ENCODE peak calls at places on chromosomes 3 and 15, in nine cellular contexts. W is SJSA1; J is aorta; L is CD4-positive, alpha-beta memory T cell; N is upper lobe of left lung; U is fibroblast of lung; H is adipocyte; V is stomach; X is NT2/D1. I is an unnamed sample. For H3K9me3 and H3K36me3, the result is how much of the 10 kb centered on the place peaks cover.

GRCh38 chr3:50567386-50568182 is at the start of gene C3orf18:
- DNase-seq in W (peak), J (peak), L (peak), N (peak), U (peak), H (peak), V (peak), X (peak), I (peak)

GRCh38 chr3:99789322-99789721 is 28.3 kb upstream of the CMSS1 start:
- DNase-seq in W (peak), J (no peak), L (no peak), N (peak), U (peak), H (peak), V (no peak), X (no peak), I (peak)

GRCh38 chr15:88477126-88477525 is 9.6 kb downstream of the MRPS11 start:
- DNase-seq in W (no peak), J (no peak), L (no peak), N (no peak), U (no peak), H (no peak), V (no peak), X (no peak), I (no peak)

GRCh38 chr3:152037953-152038352 is 164.5 kb downstream of the SUCNR1 start:
- DNase-seq in W (no peak), J (no peak), L (no peak), N (no peak), U (no peak), H (no peak), V (no peak), X (no peak), I (no peak)

GRCh38 chr3:195221876-195222617 is 48.9 kb downstream of the XXYLT1 start:
- DNase-seq in W (no peak), J (no peak), L (no peak), N (peak), U (no peak), H (no peak), V (no peak), X (no peak), I (no peak)

GRCh38 chr15:65194826-65195541 is 9.8 kb upstream of the CLPX start:
- DNase-seq in W (no peak), J (no peak), L (no peak), N (no peak), U (peak), H (no peak), V (no peak), X (no peak), I (no peak)

GRCh38 chr3:140296796-140297352 is 361.9 kb downstream of the CLSTN2 start:
- DNase-seq in W (no peak), J (no peak), L (no peak), N (no peak), U (no peak), H (peak), V (no peak), X (no peak), I (peak)

GRCh38 chr3:42853739-42854302 is 21.9 kb downstream of the CYP8B1 start:
- DNase-seq in W (no peak), J (no peak), L (no peak), N (no peak), U (no peak), H (no peak), V (no peak), X (no peak), I (no peak)

GRCh38 chr3:100068758-100069345 is 45.4 kb downstream of the FILIP1L start:
- DNase-seq in W (peak), J (peak), L (peak), N (peak), U (peak), H (peak), V (peak), X (peak), I (peak)

GRCh38 chr3:66237551-66237950 is 16.8 kb downstream of the SLC25A26 start:
- DNase-seq in W (no peak), J (no peak), L (no peak), N (no peak), U (no peak), H (no peak), V (no peak), X (no peak), I (no peak)

GRCh38 chr15:41958002-41958420 is 14.3 kb downstream of the EHD4 start:
- DNase-seq in W (no peak), J (no peak), L (no peak), N (no peak), U (no peak), H (no peak), V (no peak), X (no peak), I (no peak)

GRCh38 chr3:122307288-122307687 is 17.8 kb upstream of the CSTA start:
- DNase-seq in W (no peak), J (no peak), L (no peak), N (no peak), U (no peak), H (no peak), V (no peak), X (no peak), I (no peak)

GRCh38 chr3:177811835-177812234 is 614.6 kb upstream of the TBL1XR1 start:
- DNase-seq in W (no peak), J (no peak), L (no peak), N (no peak), U (no peak), H (no peak), V (no peak), X (no peak), I (no peak)

GRCh38 chr3:152190636-152191183 is 78.0 kb upstream of the MBNL1 start:
- DNase-seq in W (no peak), J (no peak), L (no peak), N (no peak), U (no peak), H (no peak), V (no peak), X (no peak), I (no peak)

GRCh38 chr3:14126017-14126902 is 1.4 kb downstream of the TMEM43 start:
- DNase-seq in W (no peak), J (no peak), L (no peak), N (no peak), U (no peak), H (peak), V (no peak), X (no peak), I (no peak)

GRCh38 chr3:183698760-183699159 is 1.2 kb downstream of the YEATS2 start:
- DNase-seq in W (no peak), J (no peak), L (no peak), N (peak), U (peak), H (peak), V (no peak), X (no peak), I (peak)

GRCh38 chr3:36597422-36597821 is 166.9 kb downstream of the DCLK3 start:
- DNase-seq in W (no peak), J (no peak), L (no peak), N (no peak), U (no peak), H (peak), V (no peak), X (no peak), I (peak)

GRCh38 chr15:52143862-52144261 is 31.3 kb upstream of the BCL2L10 start:
- DNase-seq in W (peak), J (no peak), L (no peak), N (no peak), U (peak), H (peak), V (no peak), X (peak), I (peak)

GRCh38 chr3:100008081-100008698 is 106.1 kb downstream of the FILIP1L start:
- DNase-seq in W (no peak), J (no peak), L (no peak), N (no peak), U (no peak), H (no peak), V (no peak), X (no peak), I (no peak)

GRCh38 chr3:8524656-8525399 is 23.2 kb downstream of the LMCD1 start:
- DNase-seq in W (no peak), J (no peak), L (no peak), N (no peak), U (no peak), H (peak), V (no peak), X (no peak), I (no peak)

GRCh38 chr3:8525893-8526292 is 24.3 kb downstream of the LMCD1 start:
- DNase-seq in W (no peak), J (no peak), L (no peak), N (no peak), U (no peak), H (no peak), V (no peak), X (no peak), I (no peak)

GRCh38 chr3:8532251-8532831 is 30.7 kb downstream of the LMCD1 start:
- DNase-seq in W (no peak), J (no peak), L (no peak), N (no peak), U (peak), H (peak), V (no peak), X (no peak), I (no peak)

GRCh38 chr3:8529738-8530525 is 28.3 kb downstream of the LMCD1 start:
- DNase-seq in W (no peak), J (peak), L (no peak), N (no peak), U (peak), H (no peak), V (no peak), X (peak), I (peak)

GRCh38 chr3:8529197-8529637 is 27.6 kb downstream of the LMCD1 start:
- DNase-seq in W (peak), J (peak), L (no peak), N (no peak), U (peak), H (no peak), V (no peak), X (no peak), I (no peak)
- H3K4me3 ChIP-seq in W (no peak), J (no peak), L (no peak), N (no peak), U (no peak), H (peak), V (no peak), X (no peak), I (no peak)

GRCh38 chr15:25054943-25055342 is 100.2 kb downstream of the SNRPN start:
- DNase-seq in W (no peak), J (no peak), L (no peak), N (peak), U (no peak), H (no peak), V (no peak), X (no peak), I (no peak)

GRCh38 chr15:25055356-25056068 is 100.7 kb downstream of the SNRPN start:
- DNase-seq in W (no peak), J (no peak), L (no peak), N (peak), U (no peak), H (no peak), V (peak), X (no peak), I (no peak)

GRCh38 chr15:25058080-25058785 is 103.4 kb downstream of the SNRPN start:
- DNase-seq in W (no peak), J (no peak), L (no peak), N (peak), U (no peak), H (no peak), V (peak), X (no peak), I (no peak)

GRCh38 chr15:25057574-25057973 is 102.8 kb downstream of the SNRPN start:
- DNase-seq in W (no peak), J (no peak), L (no peak), N (peak), U (no peak), H (no peak), V (peak), X (no peak), I (no peak)

DNA sequence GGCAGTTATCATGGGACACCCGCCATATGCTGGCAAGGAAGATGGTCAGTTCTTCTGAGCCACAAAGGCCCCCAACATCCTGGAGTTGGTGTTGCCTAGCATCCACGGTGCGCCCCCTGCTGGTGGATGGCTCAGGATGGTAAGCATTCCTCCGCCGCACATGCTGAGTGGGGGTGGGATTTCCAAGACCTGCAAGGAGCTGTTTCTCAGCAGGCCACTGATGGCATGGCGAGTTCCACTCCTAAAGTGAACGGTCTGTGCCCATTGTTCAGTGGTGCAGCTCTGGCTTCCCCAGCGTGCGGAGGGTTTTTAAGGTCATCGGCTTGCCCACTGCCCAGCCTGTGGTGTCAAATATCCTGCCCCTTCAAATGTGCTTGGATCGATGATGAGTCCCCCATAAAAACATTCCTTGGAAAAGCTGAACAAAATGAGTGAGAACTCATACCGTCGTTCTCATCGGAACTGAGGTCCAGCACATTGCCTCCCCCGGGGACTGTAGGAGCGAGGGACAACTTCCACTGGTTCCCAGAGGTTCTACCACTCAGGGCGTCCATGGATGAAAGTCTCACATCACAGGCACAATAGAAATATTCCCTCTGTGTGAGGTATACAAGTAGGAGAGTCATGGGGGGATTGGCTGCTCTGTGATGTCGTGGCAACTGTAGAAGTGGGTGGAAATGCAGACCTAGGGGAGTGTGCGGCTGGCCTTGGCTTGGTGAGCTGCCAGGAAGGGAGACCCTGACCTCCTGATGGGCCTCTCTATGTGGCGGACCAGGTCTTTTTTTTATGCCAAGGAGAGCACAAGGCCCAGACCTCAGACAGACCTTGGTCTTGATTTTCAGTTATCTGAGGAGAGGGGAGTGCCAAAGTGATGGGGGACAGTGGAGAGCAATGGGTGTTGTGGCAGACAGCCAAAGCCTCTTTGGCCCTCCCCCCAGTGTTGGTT is 102.0 kb downstream of the SNRPN start:
- DNase-seq in W (no peak), J (no peak), L (no peak), N (peak), U (no peak), H (no peak), V (peak), X (no peak), I (no peak)
- H3K9me3 ChIP-seq in W (half or more), J (half or more), L (under half), N (half or more), U (under half), H (half or more), V (half or more), X (half or more), I (half or more)

GRCh38 chr3:162998205-162998604 is 1501.6 kb downstream of the OTOL1 start:
- DNase-seq in W (no peak), J (no peak), L (no peak), N (no peak), U (no peak), H (peak), V (no peak), X (no peak), I (no peak)

GRCh38 chr3:162996368-162996767 is 1499.8 kb downstream of the OTOL1 start:
- DNase-seq in W (no peak), J (no peak), L (no peak), N (no peak), U (no peak), H (no peak), V (no peak), X (no peak), I (no peak)

GRCh38 chr3:162992741-162993140 is 1496.1 kb downstream of the OTOL1 start:
- DNase-seq in W (no peak), J (no peak), L (no peak), N (no peak), U (no peak), H (no peak), V (no peak), X (no peak), I (no peak)

DNA sequence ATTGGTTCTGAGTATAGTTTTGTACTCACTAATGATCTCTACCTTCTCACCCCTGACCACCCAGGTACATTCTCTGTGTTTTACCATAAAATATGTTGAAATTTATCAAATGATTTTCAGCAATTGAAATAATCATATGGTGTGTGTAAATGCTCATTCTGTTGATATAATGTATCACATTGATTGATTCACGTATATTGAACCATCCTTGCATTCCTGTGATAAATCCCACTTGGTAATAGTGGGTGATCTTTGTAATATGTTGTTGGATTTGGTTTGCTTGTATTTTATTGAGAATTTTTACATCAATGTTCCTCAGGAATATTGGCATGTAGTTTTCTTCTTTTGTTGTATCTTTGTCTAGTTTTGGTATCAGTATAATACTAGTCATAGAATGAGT is 1497.6 kb downstream of the OTOL1 start:
- DNase-seq in W (no peak), J (no peak), L (no peak), N (no peak), U (no peak), H (no peak), V (no peak), X (no peak), I (no peak)
- H3K36me3 ChIP-seq in W (under half), J (under half), L (under half), N (under half), U (under half), H (under half), V (under half), X (under half), I (under half)

GRCh38 chr15:44312108-44312507 is 23.6 kb downstream of the GOLM2 start:
- DNase-seq in W (no peak), J (no peak), L (no peak), N (no peak), U (no peak), H (no peak), V (no peak), X (no peak), I (no peak)

GRCh38 chr15:44308874-44309273 is 20.4 kb downstream of the GOLM2 start:
- DNase-seq in W (no peak), J (no peak), L (no peak), N (no peak), U (no peak), H (no peak), V (no peak), X (no peak), I (no peak)

GRCh38 chr15:44311136-44311535 is 22.6 kb downstream of the GOLM2 start:
- DNase-seq in W (no peak), J (no peak), L (no peak), N (no peak), U (no peak), H (no peak), V (no peak), X (no peak), I (no peak)

GRCh38 chr15:44307712-44308111 is 19.2 kb downstream of the GOLM2 start:
- DNase-seq in W (no peak), J (no peak), L (no peak), N (no peak), U (no peak), H (no peak), V (no peak), X (no peak), I (no peak)

GRCh38 chr15:44308415-44308814 is 19.9 kb downstream of the GOLM2 start:
- DNase-seq in W (no peak), J (no peak), L (no peak), N (no peak), U (no peak), H (no peak), V (no peak), X (no peak), I (no peak)
- H3K4me3 ChIP-seq in W (no peak), J (no peak), L (no peak), N (no peak), U (no peak), H (no peak), V (no peak), X (no peak), I (no peak)